ENCODE peak calls at places on chromosomes 12 and 14, in eight cellular contexts. J, I, Z, O, Y, W, X and D are unnamed samples.
A peak's percentile ranks its signal among the peaks of the same experiment; 100 is the strongest.

GRCh38 chr14:99660794-99661193 is 15.9 kb downstream of the HHIPL1 start:
- DNase-seq in J (no peak), I (no peak), Z (no peak), O (no peak), Y (no peak), W (no peak), X (no peak), D (no peak)

GRCh38 chr14:104551851-104552737 is 27.5 kb upstream of the C14orf180 start:
- DNase-seq in J (no peak), I (no peak), Z (no peak), O (no peak), Y (no peak), W (no peak), X (no peak), D (no peak)

GRCh38 chr14:59221558-59221957 is 33.1 kb downstream of the DAAM1 start:
- DNase-seq in J (no peak), I (no peak), Z (no peak), O (no peak), Y (no peak), W (no peak), X (no peak), D (no peak)

GRCh38 chr12:32483499-32483898 is 84.1 kb downstream of the FGD4 start:
- DNase-seq in J (no peak), I (no peak), Z (no peak), O (no peak), Y (no peak), W (no peak), X (peak; percentile 40), D (no peak)

GRCh38 chr12:1932264-1932777 is 13.9 kb upstream of the CACNA2D4 start:
- DNase-seq in J (no peak), I (no peak), Z (no peak), O (no peak), Y (no peak), W (no peak), X (peak; percentile 76), D (no peak)

GRCh38 chr14:106380740-106381139 is 854.4 kb downstream of the TMEM121 start:
- DNase-seq in J (no peak), I (no peak), Z (no peak), O (no peak), Y (no peak), W (no peak), X (no peak), D (no peak)

GRCh38 chr12:75747572-75747995 is 236.2 kb upstream of the KRR1 start:
- DNase-seq in J (no peak), I (peak; percentile 38), Z (no peak), O (no peak), Y (no peak), W (no peak), X (no peak), D (no peak)

GRCh38 chr14:65444230-65444629 is 31.7 kb downstream of the FUT8 start:
- DNase-seq in J (no peak), I (no peak), Z (no peak), O (no peak), Y (no peak), W (no peak), X (no peak), D (no peak)

GRCh38 chr14:104749111-104749649 is 3.8 kb upstream of the SIVA1 start:
- DNase-seq in J (no peak), I (peak; percentile 40), Z (no peak), O (no peak), Y (no peak), W (no peak), X (peak; percentile 54), D (no peak)